ENCODE peak calls at places on chromosome 12, in six cellular contexts. E is IMR-90, Z is neuronal stem cell, V is H9, G is mesenchymal stem cell, W is trophoblast cell. K is an unnamed sample.

GRCh38 chr12:94815958-94816357 is 165.6 kb upstream of the TMCC3 start:
- DNase-seq in V (peak), Z (peak), W (no peak), E (no peak), G (no peak), K (peak)

GRCh38 chr12:99486277-99486676 is 161.3 kb upstream of the GARIN6 start:
- DNase-seq in W (no peak), E (no peak), Z (no peak), G (no peak), V (no peak), K (no peak)

GRCh38 chr12:10113920-10114319 is 15.1 kb upstream of the CLEC1A start:
- DNase-seq in W (no peak), E (no peak), G (no peak), V (no peak), Z (no peak), K (no peak)

GRCh38 chr12:123089631-123090353 is 61.1 kb downstream of the PITPNM2 start:
- DNase-seq in G (peak), W (peak), E (peak), V (no peak), Z (no peak), K (no peak)

GRCh38 chr12:32586390-32586789 is 92.7 kb upstream of the DNM1L start:
- DNase-seq in Z (no peak), W (no peak), G (no peak), E (peak), V (no peak), K (no peak)

GRCh38 chr12:6373022-6373787 is 2.2 kb downstream of the SCNN1A start:
- DNase-seq in E (no peak), G (no peak), V (no peak), Z (no peak), W (no peak), K (no peak)

GRCh38 chr12:133180669-133181068 is 626 bp upstream of the ZNF268 start:
- DNase-seq in W (no peak), Z (no peak), G (no peak), V (no peak), E (no peak), K (no peak)

GRCh38 chr12:12561305-12562015 is 1.2 kb downstream of the DUSP16 start:
- DNase-seq in V (peak), Z (peak), G (peak), W (no peak), E (peak), K (no peak)

GRCh38 chr12:510071-510825 is 50.5 kb downstream of the B4GALNT3 start:
- DNase-seq in G (no peak), V (peak), W (no peak), E (no peak), Z (peak), K (peak)

GRCh38 chr12:49565956-49566265 is 2.0 kb downstream of the MCRS1 start:
- DNase-seq in W (no peak), G (no peak), Z (no peak), E (no peak), V (no peak), K (no peak)

GRCh38 chr12:75710361-75711069 is 199.1 kb upstream of the KRR1 start:
- DNase-seq in Z (no peak), V (no peak), W (no peak), G (no peak), E (no peak), K (no peak)

GRCh38 chr12:51419473-51420228 is 5.0 kb upstream of the SLC4A8 start:
- DNase-seq in G (no peak), W (no peak), E (no peak), V (peak), Z (no peak), K (no peak)

GRCh38 chr12:44812062-44812461 is 64.1 kb downstream of the NELL2 start:
- DNase-seq in Z (no peak), W (no peak), V (no peak), E (no peak), G (no peak), K (no peak)

GRCh38 chr12:27525373-27525772 is 1.4 kb downstream of the PPFIBP1 start:
- DNase-seq in G (peak), W (no peak), V (peak), Z (no peak), E (peak), K (no peak)

GRCh38 chr12:121697093-121697698 is 15.4 kb upstream of the TMEM120B start:
- DNase-seq in G (peak), V (no peak), W (no peak), Z (no peak), E (peak), K (no peak)

GRCh38 chr12:50401383-50402155 is 884 bp downstream of the LARP4 start:
- DNase-seq in V (no peak), E (peak), W (no peak), Z (peak), G (peak), K (no peak)

GRCh38 chr12:3458041-3458440 is 33.0 kb upstream of the PRMT8 start:
- DNase-seq in Z (no peak), G (no peak), E (no peak), W (no peak), V (peak), K (no peak)

GRCh38 chr12:108977360-108977759 is 43.5 kb downstream of the SVOP start:
- DNase-seq in Z (no peak), V (no peak), E (no peak), W (no peak), G (no peak), K (no peak)

GRCh38 chr12:121789800-121790748 is 3.4 kb downstream of the RHOF start:
- DNase-seq in G (peak), W (peak), Z (no peak), V (no peak), E (peak), K (no peak)

GRCh38 chr12:58847876-58848600 is 72.3 kb downstream of the LRIG3 start:
- DNase-seq in V (no peak), Z (no peak), W (no peak), E (no peak), G (no peak), K (no peak)

GRCh38 chr12:121789233-121789781 is 4.2 kb downstream of the RHOF start:
- DNase-seq in G (no peak), Z (no peak), W (no peak), V (no peak), E (no peak), K (no peak)

GRCh38 chr12:2998789-2999264 is 39.6 kb downstream of the TEAD4 start:
- DNase-seq in Z (no peak), V (peak), E (peak), W (no peak), G (peak), K (peak)

GRCh38 chr12:97404549-97404948 is 58.1 kb upstream of the RMST start:
- DNase-seq in W (peak), E (peak), Z (peak), G (peak), V (peak), K (no peak)

GRCh38 chr12:56688846-56689113 is 696 bp upstream of the PTGES3 start:
- DNase-seq in G (no peak), V (no peak), Z (no peak), E (no peak), W (no peak), K (no peak)

GRCh38 chr12:713281-713875 is 39.0 kb upstream of the WNK1 start:
- DNase-seq in V (no peak), E (no peak), G (peak), W (no peak), Z (no peak), K (no peak)

GRCh38 chr12:93595336-93595735 is 22.9 kb downstream of the SOCS2 start:
- DNase-seq in W (no peak), V (no peak), G (no peak), Z (no peak), E (no peak), K (no peak)

GRCh38 chr12:95173392-95174251 is 43.6 kb downstream of the FGD6 start:
- DNase-seq in V (no peak), W (no peak), G (peak), E (peak), Z (no peak), K (no peak)

GRCh38 chr12:52398176-52398575 is 8.0 kb downstream of the KRT82 start:
- DNase-seq in W (no peak), V (no peak), E (no peak), G (no peak), Z (no peak), K (no peak)

GRCh38 chr12:75706786-75707605 is 195.6 kb upstream of the KRR1 start:
- DNase-seq in W (no peak), V (no peak), Z (no peak), G (peak), E (peak), K (no peak)

GRCh38 chr12:25187781-25188180 is 7.2 kb downstream of the DNAI7 start:
- DNase-seq in W (no peak), V (no peak), E (peak), Z (no peak), G (peak), K (no peak)

GRCh38 chr12:7206691-7207090 is 17.2 kb downstream of the PEX5 start:
- DNase-seq in V (no peak), Z (no peak), G (no peak), W (no peak), E (no peak), K (no peak)

GRCh38 chr12:54998958-54999510 is 14.5 kb upstream of the TESPA1 start:
- DNase-seq in Z (no peak), W (no peak), V (no peak), G (no peak), E (no peak), K (no peak)

GRCh38 chr12:47097276-47097896 is 17.6 kb upstream of the AMIGO2 start:
- DNase-seq in W (no peak), G (peak), V (no peak), E (peak), Z (no peak), K (no peak)
- H4K8ac ChIP-seq in W (no peak), G (no peak), V (no peak), E (peak), Z (no peak), K (no peak)

DNA sequence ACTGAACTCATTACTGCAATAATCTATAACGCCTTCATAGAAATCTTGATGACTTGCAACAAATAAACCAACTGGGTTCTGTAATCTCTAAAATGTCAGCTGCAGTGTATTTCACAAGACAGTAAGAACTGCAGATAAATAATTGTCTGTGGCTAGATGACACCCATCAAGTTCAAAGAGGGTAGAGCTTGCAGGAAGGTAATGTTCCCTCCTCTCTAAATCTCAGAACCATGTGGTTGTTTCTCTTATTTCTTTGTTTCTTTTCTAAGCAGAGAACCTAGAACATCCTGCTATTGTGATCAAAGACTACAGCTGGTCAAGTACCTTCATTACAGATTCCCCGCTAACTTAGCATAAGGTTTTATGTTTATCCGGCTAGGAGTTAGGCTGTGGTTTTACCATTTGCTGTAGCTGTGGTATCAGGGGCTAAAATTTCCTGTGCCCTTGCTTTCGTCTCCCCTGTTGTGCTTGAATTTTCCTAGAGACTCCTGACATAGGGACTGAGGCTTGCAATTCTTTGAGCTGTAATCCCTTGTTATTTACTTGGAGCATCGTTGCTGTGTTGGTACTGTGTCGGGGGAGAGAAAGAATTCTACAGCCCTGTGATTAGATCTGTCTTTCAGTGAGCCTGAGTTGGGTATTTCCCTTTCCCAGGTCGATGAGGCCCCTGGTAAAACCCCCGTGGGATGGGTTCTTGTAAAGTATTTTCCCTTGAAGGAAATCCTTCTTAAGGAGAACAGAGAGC is 253.1 kb upstream of the BTG1 start:
- DNase-seq in Z (no peak), G (no peak), W (no peak), V (no peak), E (no peak), K (no peak)
- H2AFZ ChIP-seq in Z (peak), G (no peak), W (no peak), V (no peak), E (no peak), K (peak)

GRCh38 chr12:19129486-19130223 is at the start of gene PLEKHA5:
- DNase-seq in V (peak), W (peak), Z (peak), E (peak), G (peak), K (peak)
- H4K8ac ChIP-seq in V (no peak), W (peak), Z (peak), E (peak), G (peak), K (peak)

GRCh38 chr12:14770495-14771313 is 32.6 kb downstream of the WBP11 start:
- DNase-seq in E (peak), Z (peak), W (peak), G (peak), V (peak), K (peak)
- H2AFZ ChIP-seq in E (peak), Z (peak), W (peak), G (peak), V (no peak), K (no peak)

GRCh38 chr12:132144115-132145071 is at the start of the genes DDX51 and NOC4L:
- DNase-seq in G (peak), W (peak), E (peak), Z (peak), V (peak), K (peak)
- H4K8ac ChIP-seq in G (peak), W (peak), E (peak), Z (peak), V (no peak), K (peak)

GRCh38 chr12:73308747-73309146 is 1036.6 kb downstream of the TRHDE start:
- DNase-seq in W (no peak), E (no peak), Z (no peak), V (no peak), G (no peak), K (no peak)
- H2AFZ ChIP-seq in W (no peak), E (no peak), Z (no peak), V (no peak), G (no peak), K (no peak)

K was measured in H1.